ENCODE peak calls at places on chromosome 1, in five cellular contexts. B is stomach, W is hepatocyte, T is astrocyte of the spinal cord, C is AG10803. J is an unnamed sample.

GRCh38 chr1:206059354-206059915 is 6.5 kb downstream of the RHEX start:
- DNase-seq in W (no peak), B (no peak), C (no peak), T (no peak), J (no peak)

GRCh38 chr1:156103521-156103947 is 11.0 kb upstream of the LMNA start:
- DNase-seq in B (no peak), W (no peak), C (peak), T (peak), J (no peak)

GRCh38 chr1:235763962-235764361 is 102.7 kb downstream of the LYST start:
- DNase-seq in C (no peak), W (no peak), B (no peak), T (no peak), J (no peak)

GRCh38 chr1:13583592-13583963 is at the start of gene PDPN:
- DNase-seq in T (peak), B (no peak), W (peak), C (no peak), J (peak)

GRCh38 chr1:116878804-116879477 is 30.8 kb upstream of the PTGFRN start:
- DNase-seq in W (peak), B (no peak), T (peak), C (peak), J (peak)

GRCh38 chr1:210244746-210245367 is 12.3 kb downstream of the SERTAD4 start:
- DNase-seq in B (no peak), C (peak), W (no peak), T (peak), J (no peak)

GRCh38 chr1:214027498-214027897 is 39.7 kb downstream of the PROX1 start:
- DNase-seq in B (no peak), T (no peak), C (no peak), W (no peak), J (no peak)

GRCh38 chr1:227886993-227887696 is 60.6 kb downstream of the WNT9A start:
- DNase-seq in C (peak), B (peak), W (peak), T (peak), J (peak)

GRCh38 chr1:38735651-38736161 is 123.9 kb downstream of the RRAGC start:
- DNase-seq in B (no peak), C (peak), T (peak), W (no peak), J (peak)

GRCh38 chr1:233143266-233143665 is 152.3 kb downstream of the PCNX2 start:
- DNase-seq in C (no peak), T (no peak), B (no peak), W (no peak), J (peak)

GRCh38 chr1:245822997-245823396 is 668.2 kb downstream of the KIF26B start:
- DNase-seq in T (peak), B (no peak), W (peak), C (peak), J (peak)

GRCh38 chr1:93824869-93825268 is 54.1 kb downstream of the DNTTIP2 start:
- DNase-seq in T (peak), B (no peak), W (no peak), C (no peak), J (no peak)

GRCh38 chr1:226784081-226785049 is 45.3 kb upstream of the ITPKB start:
- DNase-seq in T (peak), W (no peak), B (no peak), C (no peak), J (no peak)

GRCh38 chr1:176046926-176047325 is 160.2 kb downstream of the COP1 start:
- DNase-seq in T (no peak), B (no peak), W (no peak), C (no peak), J (no peak)

GRCh38 chr1:2212542-2213491 is 15.3 kb upstream of the SKI start:
- DNase-seq in W (peak), B (peak), T (peak), C (peak), J (peak)

GRCh38 chr1:193339396-193339795 is 153.0 kb upstream of the B3GALT2 start:
- DNase-seq in C (no peak), W (no peak), T (no peak), B (no peak), J (no peak)

GRCh38 chr1:30373471-30374399 is 349.6 kb downstream of the MATN1 start:
- DNase-seq in T (no peak), C (no peak), W (no peak), B (peak), J (no peak)

GRCh38 chr1:224524679-224525078 is 90.1 kb upstream of the WDR26 start:
- DNase-seq in C (peak), T (peak), B (no peak), W (no peak), J (peak)

GRCh38 chr1:230735447-230735846 is 11.7 kb upstream of the CAPN9 start:
- DNase-seq in C (no peak), T (no peak), W (peak), B (peak), J (no peak)

GRCh38 chr1:235098547-235098946 is 30.1 kb downstream of the TOMM20 start:
- DNase-seq in W (no peak), C (no peak), B (no peak), T (no peak), J (no peak)

GRCh38 chr1:31155216-31155806 is 84.4 kb downstream of the NKAIN1 start:
- DNase-seq in B (peak), C (peak), T (peak), W (peak), J (peak)

GRCh38 chr1:157113116-157113515 is 13.5 kb upstream of the ETV3L start:
- DNase-seq in W (no peak), T (no peak), B (no peak), C (no peak), J (no peak)

GRCh38 chr1:108951242-108951641 is 12.0 kb downstream of the CLCC1 start:
- DNase-seq in C (no peak), B (no peak), W (no peak), T (no peak), J (no peak)

GRCh38 chr1:216554934-216555333 is 131.7 kb upstream of the USH2A start:
- DNase-seq in B (no peak), W (peak), C (no peak), T (peak), J (no peak)

GRCh38 chr1:29389533-29390041 is 153.3 kb downstream of the PTPRU start:
- DNase-seq in W (no peak), B (no peak), C (no peak), T (no peak), J (no peak)

GRCh38 chr1:222095606-222096475 is 354.0 kb upstream of the DUSP10 start:
- DNase-seq in W (peak), T (no peak), B (peak), C (no peak), J (peak)

GRCh38 chr1:183543619-183544204 is 46.5 kb downstream of the NCF2 start:
- DNase-seq in C (peak), B (no peak), W (peak), T (peak), J (peak)

GRCh38 chr1:204074274-204075115 is 1.6 kb downstream of the SOX13 start:
- DNase-seq in T (peak), B (peak), W (peak), C (peak), J (peak)

GRCh38 chr1:233473549-233474204 is 140.2 kb upstream of the KCNK1 start:
- DNase-seq in T (no peak), B (no peak), C (no peak), W (peak), J (no peak)

GRCh38 chr1:74733616-74734484 is 898 bp downstream of the TYW3 start:
- DNase-seq in T (peak), B (no peak), W (no peak), C (peak), J (peak)

GRCh38 chr1:90778487-90778886 is 61.4 kb upstream of the BARHL2 start:
- DNase-seq in W (no peak), T (no peak), B (no peak), C (no peak), J (no peak)

GRCh38 chr1:40922969-40923368 is 56.5 kb upstream of the CTPS1 start:
- DNase-seq in B (peak), C (no peak), W (no peak), T (no peak), J (no peak)

GRCh38 chr1:41670558-41670957 is 186.1 kb upstream of the EDN2 start:
- DNase-seq in C (peak), W (no peak), T (peak), B (no peak), J (peak)

GRCh38 chr1:116122955-116123757 is 12.0 kb downstream of the MAB21L3 start:
- DNase-seq in T (peak), B (peak), C (peak), W (peak), J (peak)

GRCh38 chr1:185420588-185421081 is 103.6 kb upstream of the IVNS1ABP start:
- DNase-seq in T (no peak), W (no peak), B (no peak), C (no peak), J (no peak)

GRCh38 chr1:229403573-229403972 is 30.3 kb downstream of the ACTA1 start:
- DNase-seq in W (no peak), B (no peak), C (no peak), T (no peak), J (no peak)

GRCh38 chr1:30569384-30569783 is 154.0 kb downstream of the MATN1 start:
- DNase-seq in W (no peak), B (no peak), T (no peak), C (peak), J (no peak)

GRCh38 chr1:98516306-98516705 is 145.2 kb upstream of the SNX7 start:
- DNase-seq in B (no peak), W (no peak), T (no peak), C (no peak), J (no peak)

GRCh38 chr1:25140073-25140797 is 92.1 kb downstream of the SYF2 start:
- DNase-seq in C (no peak), T (peak), B (no peak), W (peak), J (peak)

GRCh38 chr1:25146382-25146855 is 85.9 kb downstream of the SYF2 start:
- DNase-seq in B (no peak), W (no peak), T (no peak), C (no peak), J (no peak)

GRCh38 chr1:25148673-25149300 is 83.5 kb downstream of the SYF2 start:
- DNase-seq in C (no peak), T (no peak), B (no peak), W (no peak), J (peak)

GRCh38 chr1:25150998-25151397 is 81.3 kb downstream of the SYF2 start:
- DNase-seq in T (no peak), C (no peak), B (no peak), W (no peak), J (no peak)

GRCh38 chr1:25145775-25146381 is 86.4 kb downstream of the SYF2 start:
- DNase-seq in W (no peak), B (no peak), T (no peak), C (no peak), J (no peak)
- TF ChIP-seq CTCF in W (no peak), B (no peak), T (no peak), C (no peak), J (no peak)

GRCh38 chr1:170200665-170201397 is 55.1 kb downstream of the NTMT2 start:
- DNase-seq in B (no peak), C (peak), W (no peak), T (peak), J (peak)
- TF ChIP-seq CTCF in B (no peak), C (peak), W (peak), T (peak), J (peak)

GRCh38 chr1:15848143-15848928 is 829 bp downstream of the SPEN start:
- DNase-seq in T (peak), B (peak), C (peak), W (peak), J (no peak)

GRCh38 chr1:15848929-15849774 is 1.6 kb downstream of the SPEN start:
- DNase-seq in B (peak), W (peak), C (peak), T (peak), J (peak)

GRCh38 chr1:15849775-15850449 is 2.4 kb downstream of the SPEN start:
- DNase-seq in T (peak), B (peak), C (peak), W (peak), J (peak)

GRCh38 chr1:15847893-15848142 is 311 bp downstream of the SPEN start:
- DNase-seq in B (no peak), T (no peak), W (no peak), C (no peak), J (no peak)

DNA sequence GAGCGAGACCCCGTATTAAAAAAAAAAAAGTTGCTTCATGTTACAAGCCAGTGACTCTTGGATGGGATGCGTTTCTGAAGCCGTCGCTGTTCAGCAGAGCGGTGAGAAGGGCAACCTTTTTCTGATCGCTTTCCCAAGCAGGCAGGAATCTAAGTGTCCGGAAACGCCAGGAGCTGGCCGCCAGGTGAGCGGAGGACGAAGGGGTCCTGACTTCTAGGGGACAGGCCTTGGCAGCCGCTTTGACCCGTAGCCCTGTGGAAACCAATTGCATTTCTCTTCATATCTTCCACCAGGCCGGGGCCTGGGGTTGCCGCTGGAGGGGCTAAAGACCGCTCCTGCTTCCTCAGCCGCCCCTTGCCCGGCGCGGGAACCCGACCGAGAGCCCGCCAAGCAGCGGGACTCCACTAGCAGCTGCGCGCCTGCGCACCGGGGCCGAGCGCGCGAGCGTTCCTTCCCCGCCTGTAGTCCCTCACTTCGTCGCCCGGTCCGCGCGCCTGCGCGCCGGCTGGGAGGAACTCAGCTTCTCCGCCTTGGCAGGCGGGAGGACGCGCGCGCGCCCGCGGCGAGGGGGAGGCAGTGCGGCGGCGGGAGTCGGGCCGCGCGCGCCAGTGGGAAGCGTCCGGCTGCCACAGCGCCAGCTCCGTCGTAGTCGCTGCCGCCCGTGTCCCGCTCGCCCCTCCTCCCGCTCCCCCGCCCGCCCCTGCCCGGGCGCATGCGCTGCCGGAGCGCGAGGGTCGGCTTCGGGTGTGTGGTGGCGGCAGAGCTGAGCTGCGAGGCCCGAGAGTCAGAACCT is at the start of gene SPEN:
- DNase-seq in W (peak), B (peak), C (peak), T (peak), J (peak)
- TF ChIP-seq CTCF in W (peak), B (peak), C (peak), T (no peak), J (no peak)

GRCh38 chr1:211324992-211325775 is 1.4 kb upstream of the TRAF5 start:
- DNase-seq in C (no peak), T (no peak), B (no peak), W (no peak), J (no peak)

GRCh38 chr1:211320980-211321379 is 5.7 kb upstream of the TRAF5 start:
- DNase-seq in C (no peak), W (no peak), B (no peak), T (no peak), J (no peak)

GRCh38 chr1:211326528-211327340 is at the start of gene TRAF5:
- DNase-seq in T (peak), B (peak), W (peak), C (peak), J (peak)

GRCh38 chr1:211326140-211326527 is 499 bp upstream of the TRAF5 start:
- DNase-seq in B (no peak), C (no peak), T (no peak), W (no peak), J (no peak)

GRCh38 chr1:211323156-211324063 is 3.2 kb upstream of the TRAF5 start:
- DNase-seq in T (peak), B (peak), C (peak), W (peak), J (peak)
- TF ChIP-seq CTCF in T (peak), B (peak), C (peak), W (peak), J (peak)

GRCh38 chr1:154117642-154118041 is 37.2 kb downstream of the NUP210L start:
- DNase-seq in C (no peak), T (no peak), W (no peak), B (no peak), J (no peak)
- TF ChIP-seq CTCF in C (no peak), T (no peak), W (no peak), B (no peak), J (no peak)

GRCh38 chr1:201020647-201021332 is 2.7 kb downstream of the KIF21B start:
- DNase-seq in T (no peak), B (no peak), C (no peak), W (no peak), J (peak)

GRCh38 chr1:201021333-201022177 is 2.0 kb downstream of the KIF21B start:
- DNase-seq in W (no peak), C (no peak), T (no peak), B (no peak), J (no peak)

GRCh38 chr1:201019321-201019977 is 4.1 kb downstream of the KIF21B start:
- DNase-seq in T (peak), W (peak), B (peak), C (peak), J (peak)

GRCh38 chr1:201022178-201022823 is 1.2 kb downstream of the KIF21B start:
- DNase-seq in B (no peak), W (no peak), C (no peak), T (no peak), J (no peak)

DNA sequence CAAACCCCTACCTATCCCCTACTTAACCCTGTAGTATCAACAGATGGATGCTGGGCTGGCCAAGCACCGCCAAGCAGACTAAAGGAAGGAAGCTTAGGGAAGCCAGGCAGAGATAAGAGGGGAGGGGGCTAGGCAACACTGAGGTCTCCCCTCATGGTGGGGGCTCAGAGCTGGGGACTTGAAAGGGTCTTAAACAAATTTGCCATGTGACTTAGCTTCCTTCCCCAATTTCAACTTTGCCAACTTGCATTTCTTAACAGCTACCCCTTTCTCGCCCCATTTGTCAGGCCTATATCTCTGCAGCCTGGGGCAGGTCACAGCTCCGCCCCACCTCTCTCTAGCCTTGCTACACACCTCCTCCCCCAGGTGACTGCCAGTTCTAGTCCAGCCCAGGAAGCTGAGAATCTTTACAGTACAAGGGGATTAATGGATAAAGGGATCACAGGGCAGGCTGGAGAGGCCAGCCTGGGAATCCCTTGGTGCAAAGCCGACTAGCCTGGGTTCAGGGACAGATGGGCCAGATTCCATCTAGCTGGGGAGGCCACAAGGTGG is 3.4 kb downstream of the KIF21B start:
- DNase-seq in T (no peak), B (no peak), W (no peak), C (no peak), J (no peak)
- TF ChIP-seq CTCF in T (no peak), B (no peak), W (no peak), C (no peak), J (no peak)

J was measured in choroid plexus epithelial cell.